ENCODE peak calls at places on chromosome 7, in four cellular contexts. L, Q, Z and I are unnamed samples.

GRCh38 chr7:149524399-149524798 is 26.8 kb upstream of the ZNF746 start:
- DNase-seq in L (no peak), Q (peak; percentile 34), Z (no peak), I (no peak)

GRCh38 chr7:24910551-24911212 is 69.3 kb downstream of the OSBPL3 start:
- DNase-seq in Q (no peak), L (no peak), Z (no peak), I (no peak)

GRCh38 chr7:49775949-49776443 is 2.6 kb downstream of the VWC2 start:
- DNase-seq in Q (no peak), Z (no peak), L (no peak), I (no peak)

GRCh38 chr7:125683156-125683555 is 753.5 kb upstream of the POT1 start:
- DNase-seq in Z (no peak), Q (no peak), L (no peak), I (no peak)

GRCh38 chr7:55016746-55017090 is 2.1 kb upstream of the EGFR start:
- DNase-seq in Q (no peak), Z (no peak), L (no peak), I (no peak)

GRCh38 chr7:155349601-155350331 is 52.1 kb downstream of the INSIG1 start:
- DNase-seq in Z (no peak), Q (no peak), L (no peak), I (no peak)

GRCh38 chr7:86469680-86470295 is 173.9 kb upstream of the GRM3 start:
- DNase-seq in Q (peak; percentile 40), L (peak; percentile 91), Z (peak; percentile 78), I (peak; percentile 84)

GRCh38 chr7:152574892-152575511 is 100.9 kb downstream of the XRCC2 start:
- DNase-seq in L (peak; percentile 78), Z (no peak), Q (no peak), I (no peak)

GRCh38 chr7:87328281-87328680 is 17.2 kb upstream of the CROT start:
- DNase-seq in Z (peak; percentile 16), L (peak; percentile 19), Q (no peak), I (no peak)

GRCh38 chr7:16967174-16967868 is 85.5 kb upstream of the AGR3 start:
- DNase-seq in Z (no peak), Q (no peak), L (no peak), I (no peak)

GRCh38 chr7:67593807-67594206 is 597.2 kb downstream of the TYW1 start:
- DNase-seq in Z (no peak), L (peak; percentile 42), Q (no peak), I (no peak)

GRCh38 chr7:116952640-116953371 is 495 bp upstream of the ST7 start:
- DNase-seq in Q (peak; percentile 26), Z (no peak), L (peak; percentile 82), I (peak; percentile 85)

GRCh38 chr7:77439572-77439971 is 23.4 kb upstream of the GSAP start:
- DNase-seq in L (peak; percentile 27), Q (peak; percentile 35), Z (peak; percentile 16), I (peak; percentile 48)

GRCh38 chr7:149780636-149781419 is 7.4 kb upstream of the ZNF467 start:
- DNase-seq in Q (no peak), L (no peak), Z (no peak), I (no peak)

GRCh38 chr7:13009517-13009916 is 322.1 kb downstream of the ARL4A start:
- DNase-seq in L (no peak), Q (no peak), Z (no peak), I (no peak)

GRCh38 chr7:141217938-141218337 is 144.1 kb downstream of the TMEM178B start:
- DNase-seq in Q (no peak), L (no peak), Z (no peak), I (no peak)

GRCh38 chr7:155993420-155994252 is 181.4 kb upstream of the SHH start:
- DNase-seq in Z (no peak), L (no peak), Q (no peak), I (no peak)

GRCh38 chr7:11607676-11608075 is 224.3 kb downstream of the THSD7A start:
- DNase-seq in Q (no peak), Z (no peak), L (peak; percentile 63), I (no peak)

GRCh38 chr7:135789431-135789830 is 40.8 kb upstream of the FAM180A start:
- DNase-seq in L (no peak), Q (no peak), Z (no peak), I (no peak)

GRCh38 chr7:151763420-151763984 is 113.4 kb downstream of the PRKAG2 start:
- DNase-seq in Z (no peak), Q (no peak), L (no peak), I (no peak)

GRCh38 chr7:101486764-101487458 is 124.2 kb downstream of the COL26A1 start:
- DNase-seq in Z (no peak), L (no peak), Q (no peak), I (no peak)

GRCh38 chr7:25282194-25282593 is 53.9 kb upstream of the NPVF start:
- DNase-seq in Q (no peak), Z (no peak), L (no peak), I (no peak)

GRCh38 chr7:96962221-96962620 is 43.1 kb upstream of the DLX6 start:
- DNase-seq in Q (no peak), L (no peak), Z (no peak), I (no peak)

GRCh38 chr7:151756076-151756731 is 120.7 kb downstream of the PRKAG2 start:
- DNase-seq in Q (peak; percentile 46), Z (peak; percentile 83), L (no peak), I (no peak)

GRCh38 chr7:69172357-69173098 is 425.7 kb upstream of the AUTS2 start:
- DNase-seq in Q (no peak), Z (no peak), L (no peak), I (no peak)

GRCh38 chr7:13989138-13989943 is at the start of gene ETV1:
- DNase-seq in L (peak; percentile 91), Z (no peak), Q (peak; percentile 75), I (no peak)

GRCh38 chr7:144513332-144513731 is 109.8 kb upstream of the NOBOX start:
- DNase-seq in L (peak; percentile 73), Q (peak; percentile 3), Z (peak; percentile 6), I (no peak)

GRCh38 chr7:80420876-80421275 is 91.0 kb downstream of the GNAT3 start:
- DNase-seq in Z (no peak), Q (no peak), L (no peak), I (no peak)

GRCh38 chr7:5428470-5429252 is 5.0 kb upstream of the TNRC18 start:
- DNase-seq in L (peak; percentile 87), Z (no peak), Q (peak; percentile 39), I (no peak)

GRCh38 chr7:50595538-50596102 is 30.4 kb upstream of the DDC start:
- DNase-seq in L (peak; percentile 70), Q (peak; percentile 22), Z (peak; percentile 16), I (peak; percentile 64)

GRCh38 chr7:140674899-140675701 is 2.4 kb downstream of the ADCK2 start:
- DNase-seq in L (peak; percentile 43), Q (no peak), Z (no peak), I (no peak)

GRCh38 chr7:155844019-155844453 is 31.8 kb upstream of the SHH start:
- DNase-seq in Q (no peak), L (no peak), Z (no peak), I (no peak)

GRCh38 chr7:68309806-68310205 is 1288.5 kb upstream of the AUTS2 start:
- DNase-seq in L (no peak), Z (no peak), Q (no peak), I (no peak)

GRCh38 chr7:29278362-29279070 is 83.9 kb downstream of the CHN2 start:
- DNase-seq in Q (no peak), Z (no peak), L (peak; percentile 80), I (no peak)

GRCh38 chr7:156118246-156118645 is 306.0 kb upstream of the SHH start:
- DNase-seq in Z (no peak), L (no peak), Q (no peak), I (no peak)

GRCh38 chr7:90409667-90410066 is 6.4 kb downstream of the CLDN12 start:
- DNase-seq in Z (no peak), L (no peak), Q (no peak), I (no peak)

GRCh38 chr7:46685051-46685450 is 764.0 kb upstream of the IGFBP3 start:
- DNase-seq in Z (no peak), Q (no peak), L (no peak), I (no peak)